ENCODE peak calls at places on chromosomes 11 and 22, in nine cellular contexts. T, K, R, F, Z, G, J, B and E are unnamed samples.
A peak's percentile ranks its signal among the peaks of the same experiment; 100 is the strongest.

GRCh38 chr11:82012276-82012675 is 721.4 kb downstream of the FAM181B start:
- DNase-seq in T (no peak), K (no peak), R (no peak), F (no peak), Z (no peak), G (no peak), J (no peak), B (no peak), E (no peak)

GRCh38 chr11:134243913-134244312 is 9.2 kb downstream of the THYN1 start:
- DNase-seq in T (no peak), K (no peak), R (no peak), F (no peak), Z (no peak), G (no peak), J (no peak), B (no peak), E (no peak)

GRCh38 chr11:5712507-5712906 is 22.9 kb downstream of the TRIM22 start:
- DNase-seq in T (peak; percentile 5), K (no peak), R (no peak), F (no peak), Z (no peak), G (no peak), J (no peak), B (no peak), E (no peak)

GRCh38 chr11:72735495-72736027 is 16.6 kb downstream of the ARAP1 start:
- DNase-seq in T (peak; percentile 84), K (no peak), R (no peak), F (no peak), Z (no peak), G (peak; percentile 73), J (no peak), B (no peak), E (no peak)

GRCh38 chr11:35427158-35427557 is 7.8 kb upstream of the SLC1A2 start:
- DNase-seq in T (peak; percentile 54), K (no peak), R (no peak), F (no peak), Z (no peak), G (no peak), J (no peak), B (no peak), E (peak; percentile 40)

GRCh38 chr11:26994579-26995210 is 783 bp downstream of the FIBIN start:
- DNase-seq in T (no peak), K (no peak), R (peak; percentile 15), F (no peak), Z (peak; percentile 41), G (peak; percentile 31), J (no peak), B (no peak), E (no peak)

GRCh38 chr22:23565942-23566715 is 14.0 kb downstream of the IGLL1 start:
- DNase-seq in T (no peak), K (no peak), R (peak; percentile 22), F (no peak), Z (peak; percentile 83), G (no peak), J (no peak), B (no peak), E (no peak)

GRCh38 chr11:34915136-34916013 is 804 bp downstream of the APIP start:
- DNase-seq in T (peak; percentile 40), K (no peak), R (no peak), F (no peak), Z (no peak), G (no peak), J (no peak), B (no peak), E (peak; percentile 38)

GRCh38 chr11:117218133-117218915 is 13.5 kb downstream of the PCSK7 start:
- DNase-seq in T (peak; percentile 57), K (peak; percentile 7), R (no peak), F (no peak), Z (no peak), G (peak; percentile 85), J (no peak), B (no peak), E (no peak)

GRCh38 chr11:73760066-73760679 is 701 bp downstream of the RAB6A start:
- DNase-seq in T (peak; percentile 11), K (peak; percentile 46), R (peak; percentile 47), F (no peak), Z (peak; percentile 90), G (peak; percentile 47), J (peak; percentile 37), B (no peak), E (peak; percentile 23)

GRCh38 chr11:115873813-115874212 is 369.6 kb upstream of the CADM1 start:
- DNase-seq in T (no peak), K (no peak), R (no peak), F (no peak), Z (no peak), G (no peak), J (no peak), B (no peak), E (no peak)

GRCh38 chr11:1749787-1750351 is 526 bp downstream of the IFITM10 start:
- DNase-seq in T (peak; percentile 78), K (peak; percentile 11), R (no peak), F (no peak), Z (no peak), G (no peak), J (no peak), B (no peak), E (no peak)

GRCh38 chr11:45182902-45183301 is 36.5 kb downstream of the PRDM11 start:
- DNase-seq in T (peak; percentile 19), K (peak; percentile 51), R (peak; percentile 43), F (no peak), Z (peak; percentile 59), G (peak; percentile 47), J (peak; percentile 46), B (no peak), E (no peak)

GRCh38 chr11:24886880-24887619 is 390.2 kb downstream of the LUZP2 start:
- DNase-seq in T (no peak), K (no peak), R (no peak), F (no peak), Z (no peak), G (no peak), J (no peak), B (no peak), E (no peak)

GRCh38 chr22:20066617-20067383 is 13.2 kb upstream of the DGCR8 start:
- DNase-seq in T (no peak), K (no peak), R (no peak), F (no peak), Z (no peak), G (no peak), J (no peak), B (no peak), E (no peak)
- TF ChIP-seq POLR2A in T (no peak), K (no peak), R (no peak), F (no peak), Z (no peak), G (no peak), J (no peak), B (no peak), E (no peak)

GRCh38 chr11:78339483-78339882 is 78.1 kb downstream of the GAB2 start:
- DNase-seq in T (no peak), K (no peak), R (no peak), F (no peak), Z (no peak), G (no peak), J (no peak), B (no peak), E (no peak)
- H3K4me1 ChIP-seq in T (no peaks in the 10 kb centered on the region), K (no peaks in the 10 kb centered on the region), R (peaks cover 8% of the 10 kb centered on the region), F (peaks cover 23% of the 10 kb centered on the region), Z (peaks cover 12% of the 10 kb centered on the region), G (no peaks in the 10 kb centered on the region), J (peaks cover 20% of the 10 kb centered on the region), B (no peaks in the 10 kb centered on the region), E (no peaks in the 10 kb centered on the region)

DNA sequence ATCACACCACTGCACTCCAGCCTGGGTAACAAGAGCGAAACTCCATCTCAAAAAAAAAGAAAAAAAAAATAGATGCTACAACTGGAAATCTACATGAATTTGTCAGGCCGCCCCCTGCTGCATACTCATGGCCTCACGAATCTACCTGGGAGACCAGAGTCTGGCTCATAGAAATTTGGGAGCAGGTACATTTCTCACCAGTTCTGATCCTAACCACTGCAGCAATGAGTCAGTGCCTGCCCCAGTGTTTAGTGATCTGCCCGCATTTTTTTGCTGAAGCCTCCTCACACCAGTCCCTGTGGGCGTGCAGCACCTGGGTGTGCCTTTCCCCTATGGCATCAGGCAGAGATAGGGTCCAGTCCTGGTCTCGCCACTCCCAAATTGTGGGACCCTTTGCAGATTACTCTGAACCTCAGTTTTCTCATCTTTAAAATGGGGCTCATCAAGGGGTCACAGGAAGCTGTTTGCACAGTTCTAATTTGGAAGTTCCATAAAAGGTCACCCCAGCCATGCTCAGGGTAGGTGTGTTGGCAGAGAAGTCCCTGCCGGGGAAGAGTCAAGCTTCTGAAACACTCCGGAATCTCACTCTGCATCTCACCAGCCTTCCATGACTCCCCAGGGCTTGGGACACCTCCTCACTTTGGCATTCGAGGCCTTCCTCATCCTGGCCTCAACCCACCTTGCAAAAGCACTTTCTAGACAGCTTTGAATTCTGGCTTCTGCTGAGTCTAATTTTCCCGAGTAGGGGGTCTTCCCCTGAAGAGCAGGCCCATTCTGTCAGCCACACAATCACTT is 39.3 kb upstream of the LINC01488 start:
- DNase-seq in T (no peak), K (no peak), R (no peak), F (no peak), Z (no peak), G (no peak), J (no peak), B (no peak), E (no peak)
- H3K27ac ChIP-seq in T (peak overlapping the region; percentile 84), K (peak overlapping the region; percentile 81), R (peak overlapping the region; percentile 88), F (peak overlapping the region; percentile 93), Z (peak overlapping the region; percentile 84), G (peak overlapping the region; percentile 73), J (peak overlapping the region; percentile 72), B (no peak overlapping the region), E (no peak overlapping the region)

DNA sequence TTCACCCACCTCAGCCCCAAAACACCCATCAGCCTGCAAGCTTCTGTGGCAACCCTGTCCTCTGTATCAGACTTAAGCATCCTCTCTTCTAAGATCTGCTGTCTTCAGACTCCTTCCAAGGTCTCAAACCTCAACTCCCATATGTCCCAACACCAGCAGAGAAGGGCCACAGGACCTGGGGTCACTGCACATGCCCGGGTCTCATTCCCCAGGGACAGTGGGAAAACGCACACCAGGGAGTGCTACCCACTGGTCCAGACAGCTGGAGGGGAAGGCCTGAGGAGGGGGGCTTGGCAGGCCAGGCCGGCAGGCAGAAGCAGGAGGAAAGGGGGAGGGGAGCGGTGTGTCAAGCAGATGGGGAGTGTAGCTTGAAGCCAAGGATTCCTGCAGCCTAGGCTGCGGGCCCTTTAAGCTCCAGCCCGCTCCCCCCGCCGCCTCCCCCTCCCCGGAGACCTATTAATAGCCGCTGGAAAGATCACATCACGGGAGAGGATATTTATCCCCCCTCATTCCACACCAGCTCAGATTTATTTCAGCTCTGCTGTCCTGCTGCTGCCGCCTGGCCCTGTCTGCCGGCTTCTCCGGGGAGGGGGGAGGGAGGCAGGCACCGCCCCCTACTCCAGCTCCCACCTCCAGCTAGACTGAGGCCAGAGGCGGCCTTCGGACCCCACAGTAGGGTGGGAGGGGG is 16.7 kb downstream of the BCL9L start:
- DNase-seq in T (peak; percentile 92), K (peak; percentile 71), R (peak; percentile 71), F (peak; percentile 77), Z (peak; percentile 89), G (peak; percentile 95), J (peak; percentile 72), B (no peak), E (peak; percentile 70)
- TF ChIP-seq POLR2A in T (peak; percentile 83), K (peak; percentile 37), R (peak; percentile 53), F (peak; percentile 51), Z (peak; percentile 36), G (peak; percentile 76), J (no peak), B (peak; percentile 53), E (peak; percentile 42)